ENCODE peak calls at places on chromosomes 6 and 20, in eight cellular contexts. L is DND-41, Y is bronchial epithelial cell, U is kidney epithelial cell, D is cardiac muscle cell, X is PC-9, A is uterus, M is cardiac fibroblast. P is an unnamed sample.
A peak's percentile ranks its signal among the peaks of the same experiment; 100 is the strongest.

GRCh38 chr6:73733791-73734190 is 37.8 kb downstream of the CD109 start:
- DNase-seq in L (no peak), D (no peak), X (no peak), A (no peak), Y (no peak), U (no peak), M (no peak), P (no peak)

GRCh38 chr20:10466325-10466724 is 31.2 kb downstream of the SLX4IP start:
- DNase-seq in A (no peak), M (peak; percentile 60), X (no peak), U (no peak), D (peak; percentile 58), L (no peak), Y (no peak), P (peak; percentile 14)

GRCh38 chr20:53216856-53217576 is 244.9 kb downstream of the TSHZ2 start:
- DNase-seq in U (no peak), A (peak; percentile 67), D (peak; percentile 42), Y (peak; percentile 10), M (peak; percentile 34), L (peak; percentile 68), X (no peak), P (peak; percentile 68)

GRCh38 chr6:42293579-42293978 is 75.9 kb upstream of the MRPS10 start:
- DNase-seq in L (no peak), M (no peak), A (no peak), X (no peak), Y (no peak), D (no peak), U (no peak), P (no peak)

GRCh38 chr6:88997365-88997764 is 33.9 kb upstream of the RNGTT start:
- DNase-seq in Y (no peak), L (peak; percentile 32), U (no peak), D (no peak), X (no peak), M (no peak), A (no peak), P (no peak)

GRCh38 chr20:25486377-25486776 is 78.9 kb downstream of the GINS1 start:
- DNase-seq in D (peak; percentile 65), M (peak; percentile 38), X (no peak), A (no peak), Y (no peak), L (peak; percentile 97), U (no peak), P (no peak)

GRCh38 chr6:5094327-5094726 is 9.2 kb downstream of the PPP1R3G start:
- DNase-seq in Y (peak; percentile 62), X (peak; percentile 55), M (peak; percentile 83), D (peak; percentile 85), U (peak; percentile 75), L (no peak), A (no peak), P (no peak)

GRCh38 chr6:30646450-30647038 is 389 bp upstream of the C6orf136 start:
- DNase-seq in A (peak; percentile 93), M (no peak), U (no peak), Y (peak; percentile 83), D (no peak), X (no peak), L (no peak), P (no peak)

GRCh38 chr20:63151554-63152321 is 64.2 kb downstream of the YTHDF1 start:
- DNase-seq in L (no peak), A (no peak), X (no peak), Y (no peak), M (peak; percentile 39), U (no peak), D (peak; percentile 49), P (no peak)

GRCh38 chr6:21278078-21278790 is 315.3 kb upstream of the SOX4 start:
- DNase-seq in X (no peak), U (no peak), D (peak; percentile 49), Y (no peak), M (peak; percentile 55), L (no peak), A (peak; percentile 18), P (no peak)

GRCh38 chr6:168206186-168206585 is 113.4 kb downstream of the DACT2 start:
- DNase-seq in Y (no peak), X (no peak), M (peak; percentile 5), L (no peak), U (no peak), D (peak; percentile 17), A (no peak), P (no peak)

GRCh38 chr6:149354009-149354408 is 36.5 kb downstream of the TAB2 start:
- DNase-seq in L (no peak), U (no peak), M (no peak), X (no peak), Y (no peak), D (no peak), A (no peak), P (no peak)

GRCh38 chr6:15897063-15897934 is 231.6 kb upstream of the MYLIP start:
- DNase-seq in L (no peak), A (peak; percentile 39), D (peak; percentile 92), Y (no peak), X (no peak), U (no peak), M (peak; percentile 92), P (no peak)

GRCh38 chr6:81895511-81896185 is 143.2 kb upstream of the TENT5A start:
- DNase-seq in D (peak; percentile 63), Y (no peak), U (peak; percentile 47), A (no peak), M (peak; percentile 64), L (no peak), X (peak; percentile 94), P (no peak)

GRCh38 chr20:496126-496696 is 33.9 kb upstream of the TBC1D20 start:
- DNase-seq in L (no peak), A (no peak), Y (no peak), M (peak; percentile 63), D (peak; percentile 27), X (peak; percentile 79), U (no peak), P (no peak)

GRCh38 chr6:56334937-56335336 is 87.6 kb upstream of the COL21A1 start:
- DNase-seq in M (peak; percentile 80), U (no peak), D (peak; percentile 49), L (no peak), X (no peak), Y (peak; percentile 95), A (no peak), P (no peak)

GRCh38 chr20:1335961-1336698 is 7.2 kb upstream of the SDCBP2 start:
- DNase-seq in D (no peak), L (peak; percentile 4), U (no peak), X (no peak), A (no peak), M (no peak), Y (no peak), P (no peak)

GRCh38 chr6:20246107-20246506 is 33.8 kb upstream of the MBOAT1 start:
- DNase-seq in Y (no peak), X (no peak), L (no peak), U (no peak), D (no peak), A (no peak), M (no peak), P (no peak)

GRCh38 chr6:10962673-10963072 is 75.8 kb downstream of the SYCP2L start:
- DNase-seq in D (peak; percentile 90), Y (peak; percentile 73), M (peak; percentile 80), A (no peak), U (no peak), X (no peak), L (no peak), P (no peak)

GRCh38 chr20:19851863-19852262 is 93.8 kb downstream of the RIN2 start:
- DNase-seq in D (no peak), X (no peak), M (no peak), A (no peak), L (no peak), Y (no peak), U (no peak), P (no peak)

GRCh38 chr20:57377350-57377749 is 13.8 kb upstream of the RBM38 start:
- DNase-seq in M (no peak), L (no peak), A (no peak), U (no peak), D (no peak), Y (no peak), X (no peak), P (no peak)

GRCh38 chr20:41249371-41249770 is 68.2 kb downstream of the ZHX3 start:
- DNase-seq in D (peak; percentile 94), U (peak; percentile 71), L (no peak), A (peak; percentile 86), X (peak; percentile 38), Y (peak; percentile 87), M (peak; percentile 94), P (peak; percentile 9)

GRCh38 chr20:3771552-3772058 is 4.1 kb upstream of the ADISSP start:
- DNase-seq in U (no peak), L (no peak), X (no peak), M (no peak), A (no peak), Y (no peak), D (no peak), P (no peak)

GRCh38 chr6:106591111-106591825 is 38.0 kb downstream of the RTN4IP1 start:
- DNase-seq in X (peak; percentile 63), D (peak; percentile 80), Y (peak; percentile 78), L (no peak), M (peak; percentile 77), A (no peak), U (peak; percentile 75), P (no peak)

GRCh38 chr6:95128439-95128838 is 448.9 kb upstream of the MANEA start:
- DNase-seq in M (no peak), U (no peak), D (no peak), X (no peak), Y (no peak), A (no peak), L (no peak), P (no peak)

GRCh38 chr6:95133578-95133977 is 443.8 kb upstream of the MANEA start:
- DNase-seq in X (no peak), M (no peak), D (no peak), L (no peak), U (no peak), A (no peak), Y (peak; percentile 57), P (no peak)
- TF ChIP-seq CTCF in X (peak; percentile 45), M (peak; percentile 17), D (no peak), L (no peak), U (peak; percentile 37), A (no peak), Y (peak; percentile 52), P (peak; percentile 52)

DNA sequence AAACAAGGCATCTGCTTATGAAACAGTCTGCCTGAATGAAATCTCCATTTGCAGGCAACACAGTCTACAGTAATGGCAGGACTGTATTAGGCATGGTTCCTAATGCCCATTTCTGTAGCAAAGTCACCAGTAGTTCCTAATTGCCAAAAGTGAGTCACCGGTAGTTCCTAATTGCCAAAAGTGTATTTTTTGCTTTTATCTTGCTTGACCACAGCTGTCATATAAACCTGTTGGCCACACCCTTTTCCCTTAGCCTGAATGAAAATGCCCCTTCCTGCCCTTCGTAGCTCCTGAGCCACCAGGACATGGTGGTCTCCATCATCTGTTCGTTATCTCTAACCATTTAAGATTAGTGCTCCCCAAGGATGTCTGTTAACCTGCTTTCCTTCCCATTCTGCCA is 34.5 kb downstream of the MTHFD1L start:
- DNase-seq in M (no peak), U (no peak), A (no peak), X (no peak), L (no peak), Y (no peak), D (no peak), P (no peak)
- TF ChIP-seq CTCF in M (no peak), U (no peak), A (no peak), X (no peak), L (no peak), Y (no peak), D (no peak), P (no peak)

GRCh38 chr6:624979-625378 is 31.9 kb downstream of the HUS1B start:
- DNase-seq in D (peak; percentile 55), A (no peak), U (no peak), X (no peak), M (peak; percentile 51), L (no peak), Y (no peak), P (no peak)
- TF ChIP-seq CTCF in D (peak; percentile 22), A (no peak), U (no peak), X (no peak), M (no peak), L (peak; percentile 39), Y (no peak), P (no peak)

GRCh38 chr20:50504231-50504823 is 5.9 kb upstream of the PTPN1 start:
- DNase-seq in X (no peak), U (no peak), D (peak; percentile 42), Y (no peak), A (no peak), L (no peak), M (peak; percentile 62), P (no peak)
- TF ChIP-seq CTCF in X (no peak), U (peak; percentile 13), D (no peak), Y (no peak), A (no peak), L (peak; percentile 22), M (no peak), P (no peak)